ENCODE peak calls at places on chromosomes 11 and 22, in nine cellular contexts. G is MM.1S, A is IMR-90, X is fibroblast of lung, T is H1, H is HepG2, J is neural progenitor cell, V is SK-N-SH, E is GM23248. D is an unnamed sample.

GRCh38 chr11:29005401-29005980 is 897.3 kb downstream of the METTL15 start:
- DNase-seq in G (peak), A (no peak), X (no peak), T (no peak), H (peak), J (peak), V (no peak), E (no peak), D (no peak)

GRCh38 chr22:50222508-50222907 is 21.7 kb downstream of the SELENOO start:
- DNase-seq in G (no peak), A (no peak), X (no peak), T (no peak), H (no peak), J (no peak), V (no peak), E (no peak), D (no peak)

GRCh38 chr11:124583827-124584226 is 14.0 kb downstream of the OR8A1 start:
- DNase-seq in G (no peak), A (no peak), X (no peak), T (no peak), H (no peak), J (no peak), V (no peak), E (no peak), D (no peak)

GRCh38 chr22:18998998-18999397 is 62.9 kb upstream of the PRODH start:
- DNase-seq in G (no peak), A (no peak), X (no peak), T (peak), H (no peak), J (peak), V (no peak), E (peak), D (no peak)

GRCh38 chr11:118705111-118705741 is 25.8 kb upstream of the TREH start:
- DNase-seq in G (no peak), A (no peak), X (no peak), T (no peak), H (no peak), J (peak), V (no peak), E (no peak), D (no peak)

GRCh38 chr11:11735586-11735985 is 106.2 kb upstream of the USP47 start:
- DNase-seq in G (no peak), A (no peak), X (no peak), T (no peak), H (no peak), J (peak), V (no peak), E (no peak), D (no peak)

GRCh38 chr22:21688706-21689381 is 23.0 kb downstream of the PPIL2 start:
- DNase-seq in G (no peak), A (no peak), X (no peak), T (no peak), H (no peak), J (no peak), V (no peak), E (no peak), D (no peak)

GRCh38 chr22:41561335-41561734 is 525 bp downstream of the CSDC2 start:
- DNase-seq in G (no peak), A (no peak), X (no peak), T (peak), H (no peak), J (peak), V (no peak), E (no peak), D (no peak)

GRCh38 chr11:75784085-75784478 is 15.5 kb downstream of the DGAT2 start:
- DNase-seq in G (no peak), A (no peak), X (no peak), T (no peak), H (peak), J (no peak), V (no peak), E (no peak), D (no peak)

GRCh38 chr22:49937758-49938564 is 19.5 kb downstream of the CRELD2 start:
- DNase-seq in G (peak), A (no peak), X (no peak), T (no peak), H (peak), J (no peak), V (no peak), E (no peak), D (no peak)

GRCh38 chr11:42625757-42626156 is 686.0 kb upstream of the API5 start:
- DNase-seq in G (no peak), A (no peak), X (no peak), T (no peak), H (no peak), J (peak), V (peak), E (no peak), D (no peak)

DNA sequence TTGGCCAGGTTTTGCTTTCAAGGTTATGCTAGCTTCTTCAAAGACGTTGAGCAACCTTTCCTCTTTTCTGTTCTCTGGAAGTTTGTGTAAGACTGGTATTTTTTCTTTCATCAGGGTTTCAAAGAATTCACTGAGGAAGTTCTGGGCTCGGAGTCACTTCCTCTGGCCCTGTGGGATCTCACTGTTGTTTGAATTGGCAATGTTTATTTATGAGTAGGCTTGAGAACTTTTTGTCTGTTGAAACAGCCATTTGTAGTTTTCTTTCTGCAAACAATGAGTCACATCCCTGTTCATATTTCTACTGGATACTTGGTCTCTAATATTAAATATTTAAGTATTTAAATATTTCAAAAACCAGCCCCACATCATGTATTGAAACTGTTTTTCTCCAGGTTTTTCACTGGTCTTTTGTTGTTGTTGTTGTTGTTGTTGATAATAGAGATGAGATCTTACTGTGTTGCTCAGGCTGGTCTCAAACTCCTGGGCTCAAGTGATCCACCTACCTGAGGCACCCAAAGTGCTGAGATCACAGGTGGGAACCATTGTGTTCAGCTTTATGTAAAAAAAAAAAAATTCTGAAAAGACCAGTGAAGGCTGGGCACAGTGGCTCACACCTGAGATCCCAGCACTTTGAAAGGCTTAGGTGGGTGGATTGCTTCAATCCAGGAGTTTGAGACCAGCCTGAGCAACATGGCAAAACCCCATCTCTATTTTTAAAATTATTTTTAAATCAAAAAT is 26.9 kb downstream of the SUSD2 start:
- DNase-seq in G (no peak), A (peak), X (peak), T (no peak), H (peak), J (no peak), V (peak), E (peak), D (no peak)
- H2AFZ ChIP-seq in G (no peak), A (no peak), X (no peak), T (peak), H (no peak), J (no peak), V (peak), E (no peak), D (no peak)

GRCh38 chr22:27242111-27242436 is 559.5 kb downstream of the MN1 start:
- DNase-seq in G (no peak), A (no peak), X (no peak), T (no peak), H (no peak), J (no peak), V (no peak), E (no peak), D (no peak)
- H2AFZ ChIP-seq in G (no peak), A (no peak), X (no peak), T (no peak), H (no peak), J (no peak), V (no peak), E (no peak), D (no peak)

GRCh38 chr11:17504330-17505107 is 27.9 kb upstream of the ABCC8 start:
- DNase-seq in G (peak), A (peak), X (peak), T (peak), H (peak), J (peak), V (peak), E (peak), D (peak)
- H2AFZ ChIP-seq in G (no peak), A (peak), X (no peak), T (no peak), H (no peak), J (no peak), V (no peak), E (no peak), D (no peak)

GRCh38 chr22:47396105-47396504 is 633.7 kb downstream of the TBC1D22A start:
- DNase-seq in G (no peak), A (no peak), X (no peak), T (no peak), H (no peak), J (no peak), V (no peak), E (no peak), D (no peak)

GRCh38 chr22:47394504-47395440 is 632.3 kb downstream of the TBC1D22A start:
- DNase-seq in G (no peak), A (no peak), X (no peak), T (no peak), H (no peak), J (no peak), V (no peak), E (no peak), D (no peak)

GRCh38 chr22:47397673-47398072 is 635.2 kb downstream of the TBC1D22A start:
- DNase-seq in G (no peak), A (no peak), X (no peak), T (no peak), H (no peak), J (no peak), V (no peak), E (no peak), D (no peak)

GRCh38 chr22:47396515-47396914 is 634.1 kb downstream of the TBC1D22A start:
- DNase-seq in G (no peak), A (no peak), X (no peak), T (no peak), H (no peak), J (no peak), V (no peak), E (no peak), D (no peak)

GRCh38 chr22:47395481-47395880 is 633.0 kb downstream of the TBC1D22A start:
- DNase-seq in G (no peak), A (peak), X (peak), T (no peak), H (no peak), J (no peak), V (no peak), E (no peak), D (no peak)
- H2AFZ ChIP-seq in G (no peak), A (no peak), X (no peak), T (no peak), H (no peak), J (no peak), V (no peak), E (no peak), D (no peak)

D was measured in keratinocyte.